ENCODE peak calls at places on chromosomes 4 and X, in eight cellular contexts. I is neural crest cell, D is dorsolateral prefrontal cortex, L is fibroblast of the aortic adventitia, J is neural progenitor cell, P is GM20000, B is GM13976, A is progenitor cell of endocrine pancreas. K is an unnamed sample.
A peak's percentile ranks its signal among the peaks of the same experiment; 100 is the strongest.

GRCh38 chr4:172865531-172866127 is 303.0 kb upstream of the GALNT7 start:
- DNase-seq in A (no peak), J (no peak), P (no peak), D (no peak), I (no peak), L (no peak), B (no peak), K (no peak)

GRCh38 chrX:118272237-118272636 is 73.7 kb upstream of the WDR44 start:
- DNase-seq in A (no peak), B (no peak), D (no peak), J (no peak), I (no peak), L (peak; percentile 12), P (no peak), K (no peak)

GRCh38 chr4:140296871-140297570 is 76.4 kb upstream of the SCOC start:
- DNase-seq in I (no peak), B (no peak), L (no peak), D (no peak), P (no peak), A (no peak), J (peak; percentile 27), K (no peak)

GRCh38 chr4:15451866-15452765 is 17.6 kb upstream of the CC2D2A start:
- DNase-seq in P (no peak), D (no peak), L (peak; percentile 96), A (no peak), J (peak; percentile 23), I (no peak), B (no peak), K (no peak)

GRCh38 chr4:2231082-2231481 is 10.8 kb downstream of the HAUS3 start:
- DNase-seq in L (no peak), D (no peak), I (no peak), J (no peak), B (no peak), A (no peak), P (no peak), K (no peak)

GRCh38 chrX:1909419-1910206 is 294.8 kb downstream of the ASMT start:
- DNase-seq in P (no peak), I (no peak), A (no peak), B (no peak), J (peak; percentile 8), D (no peak), L (no peak), K (no peak)

GRCh38 chr4:85370400-85371032 is 104.4 kb upstream of the ARHGAP24 start:
- DNase-seq in L (peak; percentile 51), P (peak; percentile 13), B (no peak), I (peak; percentile 27), A (peak; percentile 16), D (no peak), J (peak; percentile 67), K (no peak)

GRCh38 chr4:57214654-57215411 is 104.6 kb upstream of the IGFBP7 start:
- DNase-seq in A (no peak), I (no peak), B (no peak), L (no peak), D (no peak), P (no peak), J (no peak), K (no peak)

GRCh38 chr4:119016636-119017035 is 119.0 kb upstream of the MYOZ2 start:
- DNase-seq in L (peak; percentile 65), D (no peak), B (no peak), A (no peak), P (no peak), I (no peak), J (no peak), K (no peak)

GRCh38 chr4:1855334-1856070 is 454 bp downstream of the LETM1 start:
- DNase-seq in P (peak; percentile 49), I (no peak), B (peak; percentile 57), A (peak; percentile 25), J (peak; percentile 45), L (no peak), D (no peak), K (no peak)

GRCh38 chr4:48578132-48578964 is 88.3 kb downstream of the ZAR1 start:
- DNase-seq in A (peak; percentile 37), L (peak; percentile 87), P (peak; percentile 32), B (peak; percentile 50), D (no peak), J (peak; percentile 75), I (peak; percentile 55), K (no peak)

GRCh38 chr4:81751531-81752291 is 280.0 kb upstream of the RASGEF1B start:
- DNase-seq in P (no peak), I (no peak), A (no peak), J (no peak), D (no peak), B (no peak), L (no peak), K (no peak)

GRCh38 chrX:1876041-1876440 is 261.2 kb downstream of the ASMT start:
- DNase-seq in I (no peak), P (no peak), L (no peak), B (no peak), J (no peak), A (no peak), D (no peak), K (no peak)

GRCh38 chrX:108313662-108314061 is 124.6 kb downstream of the COL4A6 start:
- DNase-seq in L (no peak), A (no peak), D (no peak), J (no peak), P (no peak), B (no peak), I (no peak), K (no peak)

GRCh38 chrX:52265713-52266112 is 81.0 kb downstream of the MAGED4 start:
- DNase-seq in A (no peak), L (no peak), J (peak; percentile 58), D (no peak), I (no peak), B (no peak), P (no peak), K (no peak)

GRCh38 chrX:52270453-52271116 is 85.9 kb downstream of the MAGED4 start:
- DNase-seq in J (no peak), B (no peak), P (no peak), A (no peak), L (no peak), D (no peak), I (no peak), K (no peak)

GRCh38 chrX:52271212-52271611 is 86.5 kb downstream of the MAGED4 start:
- DNase-seq in L (peak; percentile 1), I (no peak), B (no peak), A (no peak), J (peak; percentile 58), P (no peak), D (no peak), K (no peak)
- TF ChIP-seq CTCF in L (peak; percentile 29), I (peak; percentile 41), B (peak; percentile 16), A (peak; percentile 39), J (peak; percentile 50), P (no peak), D (no peak), K (no peak)

DNA sequence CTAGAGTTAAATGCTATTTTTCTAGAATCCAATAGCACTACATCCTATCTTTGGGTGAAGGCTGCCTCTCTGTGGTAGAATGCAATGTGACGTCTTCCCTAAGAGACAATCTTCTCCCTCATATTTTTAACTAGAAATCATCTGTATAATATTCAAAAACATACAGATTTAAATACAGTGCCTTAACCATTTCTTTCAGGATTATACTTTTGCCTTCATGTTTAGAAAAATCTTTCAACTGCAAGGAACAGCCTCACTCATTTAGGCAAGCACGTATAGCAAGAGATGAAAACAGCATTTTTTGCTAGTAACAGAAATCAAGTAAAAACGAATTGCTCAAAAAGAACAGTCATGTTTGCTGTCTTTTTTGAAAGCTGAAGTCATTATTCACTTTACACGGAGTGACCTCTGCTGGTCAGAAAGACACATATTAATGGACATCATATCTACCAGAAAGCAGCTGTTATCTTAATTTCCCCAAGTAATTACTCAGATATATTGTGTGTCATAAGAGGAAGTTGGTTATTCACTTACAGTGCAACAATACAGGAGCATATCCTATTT is 422.3 kb downstream of the STPG2 start:
- DNase-seq in B (no peak), P (no peak), D (no peak), L (peak; percentile 30), I (no peak), J (peak; percentile 7), A (no peak), K (no peak)
- TF ChIP-seq CTCF in B (no peak), P (no peak), D (peak; percentile 59), L (no peak), I (peak; percentile 62), J (peak; percentile 65), A (peak; percentile 55), K (peak; percentile 40)

DNA sequence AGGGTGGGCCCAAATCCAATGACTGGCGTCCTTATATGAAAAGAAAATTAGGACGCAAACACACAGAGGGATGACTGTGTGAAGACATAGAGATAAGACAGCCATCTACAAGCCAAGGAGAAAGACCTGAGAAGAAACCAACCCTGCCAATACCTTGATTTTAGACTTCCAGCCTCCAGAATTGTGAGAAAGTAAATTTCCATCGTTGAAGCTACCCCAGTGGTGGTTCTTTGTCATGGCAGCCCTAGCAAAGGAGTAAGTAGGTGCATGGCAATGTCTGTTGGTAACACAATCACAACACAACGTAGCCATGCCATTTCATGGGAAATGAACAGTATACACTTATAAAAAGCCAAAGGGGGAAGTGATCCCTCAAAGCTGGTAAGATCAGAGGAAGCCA is 25.3 kb downstream of the SMIM20 start:
- DNase-seq in D (no peak), A (no peak), P (no peak), L (no peak), I (no peak), B (no peak), J (no peak), K (no peak)
- TF ChIP-seq CTCF in D (no peak), A (no peak), P (no peak), L (peak; percentile 32), I (no peak), B (no peak), J (no peak), K (no peak)

DNA sequence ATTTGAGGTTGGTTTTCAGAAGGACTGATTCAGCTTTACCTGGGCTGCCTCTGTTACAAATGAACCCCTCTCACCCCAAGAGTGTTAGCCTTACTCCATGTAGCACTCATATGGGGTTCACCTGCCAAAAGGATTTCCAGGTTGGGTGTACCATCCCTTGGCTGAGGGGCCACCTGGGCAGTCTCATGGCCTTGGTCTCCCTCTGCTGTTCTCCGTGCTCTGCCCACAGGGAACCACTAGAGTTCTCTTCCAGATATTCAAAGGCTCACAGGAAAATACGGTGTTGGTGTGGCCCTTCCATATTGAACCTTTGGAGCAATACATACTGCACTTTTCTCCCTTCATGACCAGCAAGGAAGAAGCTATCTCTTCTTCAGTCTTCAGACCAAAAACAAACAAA is 18.0 kb upstream of the PRDM5 start:
- DNase-seq in A (no peak), D (no peak), I (no peak), B (no peak), J (no peak), L (no peak), P (no peak), K (no peak)
- TF ChIP-seq CTCF in A (no peak), D (no peak), I (no peak), B (no peak), J (no peak), L (no peak), P (no peak), K (no peak)

DNA sequence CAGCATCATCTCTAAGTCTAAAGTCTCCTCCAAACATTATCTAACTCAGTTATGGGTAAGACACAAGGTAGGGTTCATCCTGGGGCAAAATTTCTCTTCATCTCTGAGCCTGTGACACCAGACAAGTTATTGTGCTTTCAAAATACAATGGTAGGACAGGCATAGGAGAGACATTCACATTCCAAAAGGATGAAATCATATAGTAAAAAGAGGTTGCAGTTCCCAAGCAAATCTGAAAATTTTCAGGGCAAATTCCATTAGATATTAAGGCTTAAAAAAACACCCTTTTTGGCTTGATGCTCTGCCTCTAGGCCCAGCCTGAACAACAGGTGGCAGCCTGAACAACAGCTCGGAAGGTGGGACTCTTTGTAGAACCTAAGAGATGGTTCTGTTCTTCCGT is 448.3 kb upstream of the SLIT2 start:
- DNase-seq in A (no peak), J (no peak), D (no peak), I (no peak), P (no peak), B (no peak), L (peak; percentile 35), K (no peak)
- TF ChIP-seq CTCF in A (no peak), J (no peak), D (no peak), I (no peak), P (no peak), B (no peak), L (no peak), K (no peak)